ENCODE peak calls at places on chromosome 6, in four cellular contexts. One of them, this sample, is unnamed.

GRCh38 chr6:4128072-4128471 is 7.3 kb downstream of the ECI2 start:
- DNase-seq in GM23338: no peak
- DNase-seq in right cardiac atrium: no peak
- DNase-seq in brain microvascular endothelial cell: no peak
- DNase-seq in this sample: no peak

GRCh38 chr6:71468841-71469750 is 180.5 kb downstream of the OGFRL1 start:
- DNase-seq in brain microvascular endothelial cell: peak
- DNase-seq in GM23338: no peak
- DNase-seq in right cardiac atrium: no peak
- DNase-seq in this sample: no peak

GRCh38 chr6:50977796-50978195 is 159.1 kb downstream of the TFAP2B start:
- DNase-seq in brain microvascular endothelial cell: no peak
- DNase-seq in right cardiac atrium: no peak
- DNase-seq in GM23338: no peak
- DNase-seq in this sample: no peak

GRCh38 chr6:39791311-39791710 is 865 bp upstream of the DAAM2 start:
- DNase-seq in GM23338: peak
- DNase-seq in right cardiac atrium: no peak
- DNase-seq in brain microvascular endothelial cell: no peak
- DNase-seq in this sample: no peak

GRCh38 chr6:44131880-44132279 is 4.5 kb downstream of the TMEM63B start:
- DNase-seq in right cardiac atrium: no peak
- DNase-seq in GM23338: peak
- DNase-seq in brain microvascular endothelial cell: no peak
- DNase-seq in this sample: no peak

GRCh38 chr6:162509821-162510220 is 217.7 kb downstream of the PRKN start:
- DNase-seq in right cardiac atrium: no peak
- DNase-seq in brain microvascular endothelial cell: no peak
- DNase-seq in GM23338: no peak
- DNase-seq in this sample: no peak

GRCh38 chr6:140572129-140572528 is 1197.7 kb upstream of the CITED2 start:
- DNase-seq in brain microvascular endothelial cell: peak
- DNase-seq in right cardiac atrium: no peak
- DNase-seq in GM23338: no peak
- DNase-seq in this sample: no peak

GRCh38 chr6:163533443-163533842 is 118.9 kb downstream of the QKI start:
- DNase-seq in brain microvascular endothelial cell: peak
- DNase-seq in right cardiac atrium: no peak
- DNase-seq in GM23338: no peak
- DNase-seq in this sample: peak

GRCh38 chr6:7628479-7628878 is 38.5 kb downstream of the SNRNP48 start:
- DNase-seq in right cardiac atrium: no peak
- DNase-seq in GM23338: no peak
- DNase-seq in brain microvascular endothelial cell: no peak
- DNase-seq in this sample: no peak

GRCh38 chr6:126625019-126625418 is 285.1 kb downstream of the CENPW start:
- DNase-seq in right cardiac atrium: no peak
- DNase-seq in brain microvascular endothelial cell: peak
- DNase-seq in GM23338: peak
- DNase-seq in this sample: peak

This sample was measured in smooth muscle cell of the brain vasculature.